ENCODE peak calls at places on chromosomes 3 and 15, in nine cellular contexts. One of them, this sample, is unnamed.

GRCh38 chr3:172355836-172356235 is 92.4 kb downstream of the GHSR start:
- DNase-seq in fibroblast of the aortic adventitia: peak; percentile 93
- DNase-seq in esophagus squamous epithelium: no peak
- DNase-seq in WTC11: no peak
- DNase-seq in uterus: peak; percentile 51
- DNase-seq in progenitor cell of endocrine pancreas: no peak
- DNase-seq in GM12865: no peak
- DNase-seq in brain microvascular endothelial cell: peak; percentile 78
- DNase-seq in B cell: no peak
- DNase-seq in this sample: peak; percentile 44

GRCh38 chr15:50262533-50262932 is 3.0 kb downstream of the HDC start:
- DNase-seq in B cell: no peak
- DNase-seq in fibroblast of the aortic adventitia: no peak
- DNase-seq in uterus: no peak
- DNase-seq in brain microvascular endothelial cell: no peak
- DNase-seq in esophagus squamous epithelium: no peak
- DNase-seq in GM12865: peak; percentile 42
- DNase-seq in WTC11: no peak
- DNase-seq in progenitor cell of endocrine pancreas: no peak
- DNase-seq in this sample: no peak

GRCh38 chr3:103614719-103615118 is 1179.9 kb downstream of the ZPLD1 start:
- DNase-seq in uterus: no peak
- DNase-seq in WTC11: no peak
- DNase-seq in GM12865: no peak
- DNase-seq in fibroblast of the aortic adventitia: no peak
- DNase-seq in esophagus squamous epithelium: no peak
- DNase-seq in brain microvascular endothelial cell: no peak
- DNase-seq in B cell: no peak
- DNase-seq in progenitor cell of endocrine pancreas: no peak
- DNase-seq in this sample: no peak

GRCh38 chr3:77039606-77040553 is at the start of gene ROBO2:
- DNase-seq in WTC11: peak; percentile 80
- DNase-seq in GM12865: no peak
- DNase-seq in brain microvascular endothelial cell: peak; percentile 14
- DNase-seq in uterus: peak; percentile 14
- DNase-seq in progenitor cell of endocrine pancreas: peak; percentile 62
- DNase-seq in esophagus squamous epithelium: no peak
- DNase-seq in B cell: no peak
- DNase-seq in fibroblast of the aortic adventitia: no peak
- DNase-seq in this sample: peak; percentile 1

GRCh38 chr3:196422976-196423781 is 9.0 kb downstream of the UBXN7 start:
- DNase-seq in WTC11: no peak
- DNase-seq in progenitor cell of endocrine pancreas: no peak
- DNase-seq in fibroblast of the aortic adventitia: peak; percentile 28
- DNase-seq in brain microvascular endothelial cell: no peak
- DNase-seq in esophagus squamous epithelium: no peak
- DNase-seq in GM12865: peak; percentile 16
- DNase-seq in B cell: no peak
- DNase-seq in uterus: peak; percentile 22
- DNase-seq in this sample: no peak

GRCh38 chr3:188269040-188269439 is 115.1 kb downstream of the LPP start:
- DNase-seq in brain microvascular endothelial cell: no peak
- DNase-seq in esophagus squamous epithelium: no peak
- DNase-seq in B cell: no peak
- DNase-seq in GM12865: no peak
- DNase-seq in progenitor cell of endocrine pancreas: no peak
- DNase-seq in fibroblast of the aortic adventitia: no peak
- DNase-seq in uterus: no peak
- DNase-seq in WTC11: no peak
- DNase-seq in this sample: no peak

GRCh38 chr15:68272797-68273271 is 4.7 kb upstream of the FEM1B start:
- DNase-seq in fibroblast of the aortic adventitia: peak; percentile 91
- DNase-seq in esophagus squamous epithelium: no peak
- DNase-seq in brain microvascular endothelial cell: peak; percentile 61
- DNase-seq in progenitor cell of endocrine pancreas: no peak
- DNase-seq in WTC11: no peak
- DNase-seq in B cell: no peak
- DNase-seq in GM12865: no peak
- DNase-seq in uterus: peak; percentile 88
- DNase-seq in this sample: peak; percentile 79

GRCh38 chr15:81315452-81316203 is 8.3 kb downstream of the STARD5 start:
- DNase-seq in brain microvascular endothelial cell: no peak
- DNase-seq in uterus: no peak
- DNase-seq in progenitor cell of endocrine pancreas: no peak
- DNase-seq in esophagus squamous epithelium: no peak
- DNase-seq in fibroblast of the aortic adventitia: no peak
- DNase-seq in WTC11: no peak
- DNase-seq in GM12865: peak; percentile 35
- DNase-seq in B cell: no peak
- DNase-seq in this sample: no peak

GRCh38 chr15:42387603-42388002 is 28.3 kb downstream of the CAPN3 start:
- DNase-seq in uterus: no peak
- DNase-seq in brain microvascular endothelial cell: peak; percentile 3
- DNase-seq in progenitor cell of endocrine pancreas: no peak
- DNase-seq in fibroblast of the aortic adventitia: no peak
- DNase-seq in GM12865: no peak
- DNase-seq in WTC11: no peak
- DNase-seq in B cell: no peak
- DNase-seq in esophagus squamous epithelium: no peak
- DNase-seq in this sample: no peak

GRCh38 chr15:88605507-88606436 is 15.4 kb upstream of the AEN start:
- DNase-seq in fibroblast of the aortic adventitia: peak; percentile 34
- DNase-seq in progenitor cell of endocrine pancreas: peak; percentile 66
- DNase-seq in uterus: no peak
- DNase-seq in brain microvascular endothelial cell: peak; percentile 11
- DNase-seq in B cell: peak; percentile 62
- DNase-seq in GM12865: no peak
- DNase-seq in esophagus squamous epithelium: no peak
- DNase-seq in WTC11: peak; percentile 85
- DNase-seq in this sample: no peak

GRCh38 chr3:68424796-68425460 is 507.4 kb downstream of the TAFA4 start:
- DNase-seq in progenitor cell of endocrine pancreas: no peak
- DNase-seq in fibroblast of the aortic adventitia: no peak
- DNase-seq in uterus: no peak
- DNase-seq in B cell: no peak
- DNase-seq in GM12865: no peak
- DNase-seq in esophagus squamous epithelium: no peak
- DNase-seq in brain microvascular endothelial cell: no peak
- DNase-seq in WTC11: no peak
- DNase-seq in this sample: no peak

GRCh38 chr3:153783804-153784203 is 337.4 kb upstream of the ARHGEF26 start:
- DNase-seq in fibroblast of the aortic adventitia: no peak
- DNase-seq in esophagus squamous epithelium: no peak
- DNase-seq in uterus: no peak
- DNase-seq in WTC11: no peak
- DNase-seq in brain microvascular endothelial cell: no peak
- DNase-seq in GM12865: no peak
- DNase-seq in B cell: no peak
- DNase-seq in progenitor cell of endocrine pancreas: no peak
- DNase-seq in this sample: no peak

GRCh38 chr3:28290863-28291300 is 49.5 kb downstream of the CMC1 start:
- DNase-seq in fibroblast of the aortic adventitia: no peak
- DNase-seq in brain microvascular endothelial cell: no peak
- DNase-seq in uterus: no peak
- DNase-seq in WTC11: no peak
- DNase-seq in GM12865: peak; percentile 19
- DNase-seq in progenitor cell of endocrine pancreas: no peak
- DNase-seq in B cell: no peak
- DNase-seq in esophagus squamous epithelium: no peak
- DNase-seq in this sample: no peak

GRCh38 chr3:54895613-54896012 is 32.2 kb downstream of the LRTM1 start:
- DNase-seq in brain microvascular endothelial cell: no peak
- DNase-seq in GM12865: no peak
- DNase-seq in uterus: no peak
- DNase-seq in WTC11: no peak
- DNase-seq in B cell: no peak
- DNase-seq in esophagus squamous epithelium: no peak
- DNase-seq in progenitor cell of endocrine pancreas: no peak
- DNase-seq in fibroblast of the aortic adventitia: no peak
- DNase-seq in this sample: no peak

GRCh38 chr3:192514081-192514753 is 213.1 kb downstream of the FGF12 start:
- DNase-seq in progenitor cell of endocrine pancreas: peak; percentile 36
- DNase-seq in brain microvascular endothelial cell: no peak
- DNase-seq in GM12865: no peak
- DNase-seq in esophagus squamous epithelium: no peak
- DNase-seq in WTC11: peak; percentile 55
- DNase-seq in uterus: no peak
- DNase-seq in fibroblast of the aortic adventitia: peak; percentile 15
- DNase-seq in B cell: peak; percentile 34
- DNase-seq in this sample: peak; percentile 26

GRCh38 chr15:34721802-34722795 is 32.7 kb downstream of the GJD2 start:
- DNase-seq in esophagus squamous epithelium: no peak
- DNase-seq in B cell: no peak
- DNase-seq in GM12865: peak; percentile 2
- DNase-seq in fibroblast of the aortic adventitia: peak; percentile 74
- DNase-seq in uterus: peak; percentile 13
- DNase-seq in progenitor cell of endocrine pancreas: no peak
- DNase-seq in brain microvascular endothelial cell: peak; percentile 7
- DNase-seq in WTC11: peak; percentile 46
- DNase-seq in this sample: peak; percentile 77

GRCh38 chr15:82642656-82643055 is 4.5 kb downstream of the CPEB1 start:
- DNase-seq in uterus: no peak
- DNase-seq in progenitor cell of endocrine pancreas: no peak
- DNase-seq in fibroblast of the aortic adventitia: no peak
- DNase-seq in esophagus squamous epithelium: no peak
- DNase-seq in GM12865: no peak
- DNase-seq in WTC11: no peak
- DNase-seq in B cell: no peak
- DNase-seq in brain microvascular endothelial cell: no peak
- DNase-seq in this sample: no peak

GRCh38 chr3:64216706-64217105 is 8.6 kb downstream of the PRICKLE2 start:
- DNase-seq in progenitor cell of endocrine pancreas: no peak
- DNase-seq in B cell: no peak
- DNase-seq in fibroblast of the aortic adventitia: peak; percentile 64
- DNase-seq in WTC11: no peak
- DNase-seq in GM12865: no peak
- DNase-seq in esophagus squamous epithelium: no peak
- DNase-seq in brain microvascular endothelial cell: no peak
- DNase-seq in uterus: peak; percentile 45
- DNase-seq in this sample: peak; percentile 53

GRCh38 chr3:38036286-38036685 is 2.7 kb upstream of the DLEC1 start:
- DNase-seq in fibroblast of the aortic adventitia: no peak
- DNase-seq in GM12865: no peak
- DNase-seq in WTC11: no peak
- DNase-seq in uterus: no peak
- DNase-seq in esophagus squamous epithelium: no peak
- DNase-seq in progenitor cell of endocrine pancreas: no peak
- DNase-seq in B cell: no peak
- DNase-seq in brain microvascular endothelial cell: no peak
- DNase-seq in this sample: no peak

DNA sequence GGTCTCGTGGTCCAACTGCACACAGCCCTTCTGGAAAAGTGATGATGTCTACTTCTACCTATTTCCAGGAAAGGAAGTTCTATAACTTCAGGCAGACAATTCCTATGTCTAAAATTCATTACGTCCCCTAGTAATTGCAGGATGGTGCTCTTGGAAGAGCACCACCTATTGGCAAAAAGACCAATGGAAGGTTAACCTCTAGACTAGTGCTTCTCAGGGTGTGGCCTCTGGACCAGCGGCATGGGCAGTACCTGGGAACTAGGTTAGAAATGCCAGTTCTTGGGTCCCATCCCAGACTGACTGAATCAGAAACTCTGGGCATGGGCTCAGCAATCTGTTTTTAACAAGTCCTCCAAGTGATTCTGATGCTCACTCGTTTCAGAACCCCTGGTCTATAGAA is 258.3 kb upstream of the ICE2 start:
- DNase-seq in fibroblast of the aortic adventitia: no peak
- DNase-seq in uterus: no peak
- DNase-seq in WTC11: no peak
- DNase-seq in progenitor cell of endocrine pancreas: no peak
- DNase-seq in GM12865: no peak
- DNase-seq in esophagus squamous epithelium: no peak
- DNase-seq in B cell: no peak
- DNase-seq in brain microvascular endothelial cell: no peak
- DNase-seq in this sample: no peak
- TF ChIP-seq CTCF in fibroblast of the aortic adventitia: no peak
- TF ChIP-seq CTCF in uterus: no peak
- TF ChIP-seq CTCF in WTC11: no peak
- TF ChIP-seq CTCF in progenitor cell of endocrine pancreas: no peak
- TF ChIP-seq CTCF in GM12865: peak; percentile 1
- TF ChIP-seq CTCF in esophagus squamous epithelium: no peak
- TF ChIP-seq CTCF in B cell: no peak
- TF ChIP-seq CTCF in brain microvascular endothelial cell: no peak
- TF ChIP-seq CTCF in this sample: no peak

DNA sequence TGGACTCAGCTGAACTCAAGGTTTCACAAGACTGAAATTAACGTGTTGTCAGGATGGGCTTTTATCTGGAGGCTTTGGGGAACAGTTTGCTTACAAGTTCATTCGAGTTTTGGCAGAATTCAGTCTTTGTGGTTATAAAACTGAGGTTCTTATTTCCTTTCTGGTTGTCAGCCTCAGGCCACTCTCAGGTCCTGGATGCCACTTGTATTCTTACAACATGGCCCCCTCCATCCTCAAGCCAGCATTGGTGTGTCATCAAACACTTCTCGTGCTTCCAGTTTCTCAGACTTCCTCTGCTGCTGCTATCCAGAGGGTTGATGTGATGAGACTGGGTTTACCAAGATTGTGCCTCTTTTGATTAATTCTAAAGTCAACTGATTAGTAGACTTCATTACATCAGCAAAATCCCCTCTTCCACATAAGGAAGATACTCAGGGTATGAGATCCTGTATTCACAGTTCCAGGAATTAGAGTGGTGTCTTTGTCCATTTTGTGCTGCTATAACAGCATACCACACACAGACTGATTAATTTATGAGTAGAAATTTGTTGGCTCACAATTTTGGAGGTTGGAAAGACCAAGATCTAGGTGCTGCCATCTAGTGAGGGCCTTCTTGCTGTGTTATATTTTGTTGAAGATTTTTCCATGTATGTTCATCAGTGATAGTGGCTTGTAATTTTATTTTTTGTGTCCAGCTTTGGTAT is 10.9 kb downstream of the LRCH3 start:
- DNase-seq in GM12865: peak; percentile 86
- DNase-seq in B cell: no peak
- DNase-seq in progenitor cell of endocrine pancreas: no peak
- DNase-seq in WTC11: no peak
- DNase-seq in uterus: no peak
- DNase-seq in brain microvascular endothelial cell: no peak
- DNase-seq in fibroblast of the aortic adventitia: peak; percentile 49
- DNase-seq in esophagus squamous epithelium: no peak
- DNase-seq in this sample: no peak
- TF ChIP-seq CTCF in GM12865: peak; percentile 44
- TF ChIP-seq CTCF in B cell: peak; percentile 80
- TF ChIP-seq CTCF in progenitor cell of endocrine pancreas: no peak
- TF ChIP-seq CTCF in WTC11: no peak
- TF ChIP-seq CTCF in uterus: no peak
- TF ChIP-seq CTCF in brain microvascular endothelial cell: peak; percentile 60
- TF ChIP-seq CTCF in fibroblast of the aortic adventitia: peak; percentile 53
- TF ChIP-seq CTCF in esophagus squamous epithelium: peak; percentile 43
- TF ChIP-seq CTCF in this sample: peak; percentile 40

GRCh38 chr15:62928242-62928995 is 114.1 kb upstream of the TPM1 start:
- DNase-seq in esophagus squamous epithelium: no peak
- DNase-seq in uterus: no peak
- DNase-seq in brain microvascular endothelial cell: peak; percentile 96
- DNase-seq in progenitor cell of endocrine pancreas: no peak
- DNase-seq in fibroblast of the aortic adventitia: peak; percentile 98
- DNase-seq in GM12865: no peak
- DNase-seq in WTC11: no peak
- DNase-seq in B cell: no peak
- DNase-seq in this sample: peak; percentile 57
- TF ChIP-seq CTCF in esophagus squamous epithelium: no peak
- TF ChIP-seq CTCF in uterus: no peak
- TF ChIP-seq CTCF in brain microvascular endothelial cell: peak; percentile 74
- TF ChIP-seq CTCF in progenitor cell of endocrine pancreas: peak; percentile 23
- TF ChIP-seq CTCF in fibroblast of the aortic adventitia: peak; percentile 47
- TF ChIP-seq CTCF in GM12865: no peak
- TF ChIP-seq CTCF in WTC11: no peak
- TF ChIP-seq CTCF in B cell: no peak
- TF ChIP-seq CTCF in this sample: no peak

GRCh38 chr3:14549256-14549931 is 9.3 kb upstream of the GRIP2 start:
- DNase-seq in esophagus squamous epithelium: no peak
- DNase-seq in B cell: no peak
- DNase-seq in progenitor cell of endocrine pancreas: no peak
- DNase-seq in GM12865: peak; percentile 11
- DNase-seq in brain microvascular endothelial cell: peak; percentile 13
- DNase-seq in fibroblast of the aortic adventitia: peak; percentile 19
- DNase-seq in uterus: no peak
- DNase-seq in WTC11: no peak
- DNase-seq in this sample: peak; percentile 9
- TF ChIP-seq CTCF in esophagus squamous epithelium: peak; percentile 48
- TF ChIP-seq CTCF in B cell: peak; percentile 31
- TF ChIP-seq CTCF in progenitor cell of endocrine pancreas: peak; percentile 34
- TF ChIP-seq CTCF in GM12865: peak; percentile 15
- TF ChIP-seq CTCF in brain microvascular endothelial cell: peak; percentile 53
- TF ChIP-seq CTCF in fibroblast of the aortic adventitia: peak; percentile 28
- TF ChIP-seq CTCF in uterus: no peak
- TF ChIP-seq CTCF in WTC11: peak; percentile 29
- TF ChIP-seq CTCF in this sample: peak; percentile 14

This sample was measured in RWPE1.